ENCODE peak calls at places on chromosomes 1 and 21, in seven cellular contexts. One of them, this sample, is unnamed. For H3K36me3, the result is how much of the 10 kb centered on the place peaks cover.

GRCh38 chr1:160083968-160084770 is 2.8 kb downstream of the KCNJ9 start:
- DNase-seq in Peyer's patch: peak
- DNase-seq in uterus: no peak
- DNase-seq in hepatocyte: peak
- DNase-seq in endodermal cell: peak
- DNase-seq in PC-3: peak
- DNase-seq in CD4-positive, alpha-beta memory T cell: peak
- DNase-seq in this sample: no peak

GRCh38 chr21:34644815-34645214 is 24.0 kb upstream of the CLIC6 start:
- DNase-seq in endodermal cell: no peak
- DNase-seq in CD4-positive, alpha-beta memory T cell: no peak
- DNase-seq in Peyer's patch: no peak
- DNase-seq in uterus: no peak
- DNase-seq in PC-3: no peak
- DNase-seq in hepatocyte: no peak
- DNase-seq in this sample: no peak

GRCh38 chr1:181396171-181396670 is 87.1 kb upstream of the CACNA1E start:
- DNase-seq in uterus: no peak
- DNase-seq in PC-3: no peak
- DNase-seq in endodermal cell: no peak
- DNase-seq in Peyer's patch: peak
- DNase-seq in hepatocyte: no peak
- DNase-seq in CD4-positive, alpha-beta memory T cell: peak
- DNase-seq in this sample: no peak

GRCh38 chr1:51569284-51570062 is 47.4 kb upstream of the OSBPL9 start:
- DNase-seq in PC-3: peak
- DNase-seq in uterus: no peak
- DNase-seq in endodermal cell: peak
- DNase-seq in Peyer's patch: peak
- DNase-seq in hepatocyte: peak
- DNase-seq in CD4-positive, alpha-beta memory T cell: peak
- DNase-seq in this sample: peak

GRCh38 chr1:19689131-19689757 is 24.6 kb downstream of the HTR6 start:
- DNase-seq in CD4-positive, alpha-beta memory T cell: no peak
- DNase-seq in PC-3: no peak
- DNase-seq in endodermal cell: no peak
- DNase-seq in Peyer's patch: no peak
- DNase-seq in hepatocyte: no peak
- DNase-seq in uterus: no peak
- DNase-seq in this sample: no peak

GRCh38 chr1:214422137-214422671 is 129.2 kb downstream of the PTPN14 start:
- DNase-seq in uterus: no peak
- DNase-seq in Peyer's patch: no peak
- DNase-seq in hepatocyte: no peak
- DNase-seq in PC-3: peak
- DNase-seq in endodermal cell: no peak
- DNase-seq in CD4-positive, alpha-beta memory T cell: no peak
- DNase-seq in this sample: no peak

GRCh38 chr1:46675549-46676314 is 4.1 kb downstream of the TEX38 start:
- DNase-seq in hepatocyte: no peak
- DNase-seq in PC-3: no peak
- DNase-seq in uterus: no peak
- DNase-seq in CD4-positive, alpha-beta memory T cell: no peak
- DNase-seq in endodermal cell: no peak
- DNase-seq in Peyer's patch: no peak
- DNase-seq in this sample: no peak

GRCh38 chr1:181910905-181911304 is 150.6 kb downstream of the ZNF648 start:
- DNase-seq in PC-3: peak
- DNase-seq in endodermal cell: peak
- DNase-seq in uterus: no peak
- DNase-seq in hepatocyte: no peak
- DNase-seq in Peyer's patch: no peak
- DNase-seq in CD4-positive, alpha-beta memory T cell: no peak
- DNase-seq in this sample: peak

GRCh38 chr1:1538989-1539309 is 1.5 kb downstream of the TMEM240 start:
- DNase-seq in hepatocyte: no peak
- DNase-seq in CD4-positive, alpha-beta memory T cell: no peak
- DNase-seq in PC-3: no peak
- DNase-seq in Peyer's patch: no peak
- DNase-seq in endodermal cell: no peak
- DNase-seq in uterus: no peak
- DNase-seq in this sample: no peak
- H3K4me3 ChIP-seq in hepatocyte: no peak
- H3K4me3 ChIP-seq in CD4-positive, alpha-beta memory T cell: no peak
- H3K4me3 ChIP-seq in PC-3: no peak
- H3K4me3 ChIP-seq in Peyer's patch: no peak
- H3K4me3 ChIP-seq in endodermal cell: no peak
- H3K4me3 ChIP-seq in uterus: no peak
- H3K4me3 ChIP-seq in this sample: no peak

GRCh38 chr1:229600229-229600628 is 25.7 kb downstream of the TAF5L start:
- DNase-seq in uterus: no peak
- DNase-seq in PC-3: no peak
- DNase-seq in CD4-positive, alpha-beta memory T cell: no peak
- DNase-seq in Peyer's patch: no peak
- DNase-seq in hepatocyte: no peak
- DNase-seq in endodermal cell: no peak
- DNase-seq in this sample: no peak

GRCh38 chr1:229603387-229604005 is 22.4 kb downstream of the TAF5L start:
- DNase-seq in PC-3: no peak
- DNase-seq in Peyer's patch: no peak
- DNase-seq in CD4-positive, alpha-beta memory T cell: no peak
- DNase-seq in endodermal cell: peak
- DNase-seq in uterus: no peak
- DNase-seq in hepatocyte: no peak
- DNase-seq in this sample: no peak

GRCh38 chr1:229597877-229598276 is 28.0 kb downstream of the TAF5L start:
- DNase-seq in PC-3: no peak
- DNase-seq in uterus: no peak
- DNase-seq in endodermal cell: no peak
- DNase-seq in hepatocyte: no peak
- DNase-seq in CD4-positive, alpha-beta memory T cell: no peak
- DNase-seq in Peyer's patch: no peak
- DNase-seq in this sample: no peak

GRCh38 chr1:229596961-229597699 is 28.8 kb downstream of the TAF5L start:
- DNase-seq in Peyer's patch: no peak
- DNase-seq in hepatocyte: no peak
- DNase-seq in CD4-positive, alpha-beta memory T cell: no peak
- DNase-seq in endodermal cell: no peak
- DNase-seq in PC-3: no peak
- DNase-seq in uterus: peak
- DNase-seq in this sample: no peak

DNA sequence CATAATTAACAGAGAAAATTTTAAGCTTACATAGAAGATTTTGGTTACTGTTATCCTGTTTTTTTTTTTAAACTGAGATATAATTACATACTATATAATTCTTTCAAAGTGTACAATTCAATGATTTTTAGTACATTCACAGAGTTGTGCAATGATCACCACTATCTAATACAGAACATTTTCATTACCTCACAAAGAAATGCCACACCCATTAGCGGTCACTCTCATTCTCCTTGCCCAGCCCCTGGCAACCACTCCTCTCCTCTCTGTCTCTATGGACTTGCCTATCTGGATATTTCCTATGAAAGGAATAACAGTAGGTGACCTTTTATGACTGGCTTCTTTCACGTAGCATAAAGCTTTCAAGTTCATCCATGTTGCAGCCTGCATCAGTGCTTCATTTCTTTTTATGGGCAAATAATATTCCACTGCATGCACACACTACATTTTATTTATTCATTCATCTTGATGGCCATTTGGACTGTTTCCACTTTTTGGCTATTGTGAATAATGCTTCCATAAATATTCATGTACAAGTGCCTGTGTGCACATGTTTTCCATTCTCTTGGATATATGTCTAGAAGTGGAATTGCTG is 26.6 kb downstream of the TAF5L start:
- DNase-seq in endodermal cell: no peak
- DNase-seq in uterus: no peak
- DNase-seq in hepatocyte: no peak
- DNase-seq in Peyer's patch: no peak
- DNase-seq in CD4-positive, alpha-beta memory T cell: no peak
- DNase-seq in PC-3: no peak
- DNase-seq in this sample: no peak
- H3K36me3 ChIP-seq in endodermal cell: half or more
- H3K36me3 ChIP-seq in uterus: under half
- H3K36me3 ChIP-seq in hepatocyte: under half
- H3K36me3 ChIP-seq in Peyer's patch: under half
- H3K36me3 ChIP-seq in CD4-positive, alpha-beta memory T cell: under half
- H3K36me3 ChIP-seq in PC-3: under half
- H3K36me3 ChIP-seq in this sample: under half

GRCh38 chr1:115978292-115978941 is 2.1 kb downstream of the SLC22A15 start:
- DNase-seq in hepatocyte: no peak
- DNase-seq in PC-3: no peak
- DNase-seq in endodermal cell: no peak
- DNase-seq in Peyer's patch: no peak
- DNase-seq in CD4-positive, alpha-beta memory T cell: no peak
- DNase-seq in uterus: no peak
- DNase-seq in this sample: no peak
- H3K4me3 ChIP-seq in hepatocyte: no peak
- H3K4me3 ChIP-seq in PC-3: no peak
- H3K4me3 ChIP-seq in endodermal cell: peak
- H3K4me3 ChIP-seq in Peyer's patch: no peak
- H3K4me3 ChIP-seq in CD4-positive, alpha-beta memory T cell: no peak
- H3K4me3 ChIP-seq in uterus: no peak
- H3K4me3 ChIP-seq in this sample: no peak

DNA sequence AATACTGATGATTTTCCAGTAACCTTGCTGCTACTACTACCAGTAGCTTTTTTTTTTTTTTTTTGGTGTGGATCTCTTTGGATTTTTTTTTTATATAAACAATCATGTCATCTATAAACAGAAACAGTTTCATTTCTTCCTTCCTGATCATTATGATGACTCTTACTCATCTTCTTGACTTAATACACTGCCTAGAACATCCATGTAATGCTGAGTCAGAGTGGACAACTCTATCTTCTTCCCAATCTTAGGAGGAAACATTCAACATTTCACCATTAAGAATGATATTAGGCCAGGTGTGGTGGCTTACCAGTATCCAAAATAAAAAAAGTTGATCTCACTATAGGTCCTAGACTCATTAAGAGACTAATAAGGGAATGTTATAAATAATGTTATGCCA is 69.1 kb downstream of the RUSC1 start:
- DNase-seq in uterus: no peak
- DNase-seq in endodermal cell: no peak
- DNase-seq in PC-3: peak
- DNase-seq in Peyer's patch: no peak
- DNase-seq in hepatocyte: no peak
- DNase-seq in CD4-positive, alpha-beta memory T cell: no peak
- DNase-seq in this sample: no peak
- H3K36me3 ChIP-seq in uterus: under half
- H3K36me3 ChIP-seq in endodermal cell: half or more
- H3K36me3 ChIP-seq in PC-3: under half
- H3K36me3 ChIP-seq in Peyer's patch: half or more
- H3K36me3 ChIP-seq in hepatocyte: under half
- H3K36me3 ChIP-seq in CD4-positive, alpha-beta memory T cell: under half
- H3K36me3 ChIP-seq in this sample: under half

GRCh38 chr1:27436204-27437159 is 44.1 kb downstream of the GPR3 start:
- DNase-seq in Peyer's patch: peak
- DNase-seq in CD4-positive, alpha-beta memory T cell: peak
- DNase-seq in hepatocyte: peak
- DNase-seq in uterus: no peak
- DNase-seq in PC-3: peak
- DNase-seq in endodermal cell: no peak
- DNase-seq in this sample: no peak
- H3K4me3 ChIP-seq in Peyer's patch: no peak
- H3K4me3 ChIP-seq in CD4-positive, alpha-beta memory T cell: peak
- H3K4me3 ChIP-seq in hepatocyte: no peak
- H3K4me3 ChIP-seq in uterus: no peak
- H3K4me3 ChIP-seq in PC-3: peak
- H3K4me3 ChIP-seq in endodermal cell: no peak
- H3K4me3 ChIP-seq in this sample: no peak

GRCh38 chr1:170590921-170591705 is 59.1 kb downstream of the GORAB start:
- DNase-seq in endodermal cell: no peak
- DNase-seq in CD4-positive, alpha-beta memory T cell: no peak
- DNase-seq in PC-3: no peak
- DNase-seq in Peyer's patch: no peak
- DNase-seq in uterus: no peak
- DNase-seq in hepatocyte: no peak
- DNase-seq in this sample: no peak

GRCh38 chr1:170594227-170594626 is 62.3 kb downstream of the GORAB start:
- DNase-seq in endodermal cell: no peak
- DNase-seq in hepatocyte: no peak
- DNase-seq in PC-3: no peak
- DNase-seq in CD4-positive, alpha-beta memory T cell: no peak
- DNase-seq in Peyer's patch: no peak
- DNase-seq in uterus: peak
- DNase-seq in this sample: no peak

GRCh38 chr1:170593612-170594011 is 61.6 kb downstream of the GORAB start:
- DNase-seq in hepatocyte: no peak
- DNase-seq in endodermal cell: no peak
- DNase-seq in Peyer's patch: no peak
- DNase-seq in uterus: no peak
- DNase-seq in PC-3: no peak
- DNase-seq in CD4-positive, alpha-beta memory T cell: no peak
- DNase-seq in this sample: no peak

GRCh38 chr1:170592591-170593111 is 60.7 kb downstream of the GORAB start:
- DNase-seq in Peyer's patch: no peak
- DNase-seq in CD4-positive, alpha-beta memory T cell: no peak
- DNase-seq in hepatocyte: no peak
- DNase-seq in endodermal cell: no peak
- DNase-seq in uterus: no peak
- DNase-seq in PC-3: no peak
- DNase-seq in this sample: no peak

DNA sequence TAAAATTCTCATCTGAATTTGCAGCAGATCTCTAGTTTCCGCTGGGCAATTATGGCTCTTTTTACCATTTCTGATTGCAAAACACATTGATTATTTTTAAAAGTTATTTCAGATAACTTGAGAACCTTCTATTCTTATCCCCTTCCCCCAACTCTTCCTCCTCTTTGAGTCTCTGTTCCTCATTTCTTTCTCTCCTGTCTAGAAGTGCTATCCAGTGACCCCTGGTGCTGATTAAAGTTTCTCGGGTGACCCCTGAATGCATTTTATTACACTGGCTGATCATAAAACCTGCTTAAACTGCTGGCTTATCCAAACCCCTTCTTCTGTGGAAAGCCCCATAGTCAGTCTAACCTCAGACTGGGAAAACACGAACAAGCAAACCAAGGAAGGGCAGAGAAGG is 61.2 kb downstream of the GORAB start:
- DNase-seq in hepatocyte: no peak
- DNase-seq in uterus: peak
- DNase-seq in endodermal cell: no peak
- DNase-seq in Peyer's patch: no peak
- DNase-seq in CD4-positive, alpha-beta memory T cell: no peak
- DNase-seq in PC-3: no peak
- DNase-seq in this sample: no peak
- H3K36me3 ChIP-seq in hepatocyte: under half
- H3K36me3 ChIP-seq in uterus: under half
- H3K36me3 ChIP-seq in endodermal cell: under half
- H3K36me3 ChIP-seq in Peyer's patch: under half
- H3K36me3 ChIP-seq in CD4-positive, alpha-beta memory T cell: under half
- H3K36me3 ChIP-seq in PC-3: under half
- H3K36me3 ChIP-seq in this sample: under half

GRCh38 chr1:245807954-245808719 is 653.4 kb downstream of the KIF26B start:
- DNase-seq in Peyer's patch: peak
- DNase-seq in CD4-positive, alpha-beta memory T cell: no peak
- DNase-seq in endodermal cell: no peak
- DNase-seq in hepatocyte: no peak
- DNase-seq in PC-3: no peak
- DNase-seq in uterus: no peak
- DNase-seq in this sample: no peak
- H3K4me3 ChIP-seq in Peyer's patch: no peak
- H3K4me3 ChIP-seq in CD4-positive, alpha-beta memory T cell: no peak
- H3K4me3 ChIP-seq in endodermal cell: no peak
- H3K4me3 ChIP-seq in hepatocyte: no peak
- H3K4me3 ChIP-seq in PC-3: no peak
- H3K4me3 ChIP-seq in uterus: no peak
- H3K4me3 ChIP-seq in this sample: no peak